ENCODE peak calls at places on chromosome 6, in six cellular contexts. One of them, this sample, is unnamed.

GRCh38 chr6:139973602-139974373 is 599.3 kb upstream of the CITED2 start:
- ATAC-seq in sciatic nerve: peak
- ATAC-seq in stimulated activated naive CD8-positive, alpha-beta T cell treated with anti-CD3 and anti-CD28 coated beads, Interleukin-15, Interleukin-2, amounts not matched to agents 100 U/mL and 50 U/mL, for 24 hours: no peak
- ATAC-seq in GM12878: no peak
- ATAC-seq in left cardiac atrium: peak
- ATAC-seq in upper lobe of right lung: peak
- ATAC-seq in this sample: no peak

GRCh38 chr6:34044945-34045595 is 100.8 kb downstream of the GRM4 start:
- ATAC-seq in sciatic nerve: no peak
- ATAC-seq in stimulated activated naive CD8-positive, alpha-beta T cell treated with anti-CD3 and anti-CD28 coated beads, Interleukin-15, Interleukin-2, amounts not matched to agents 100 U/mL and 50 U/mL, for 24 hours: no peak
- ATAC-seq in GM12878: peak
- ATAC-seq in left cardiac atrium: no peak
- ATAC-seq in upper lobe of right lung: no peak
- ATAC-seq in this sample: peak

GRCh38 chr6:145112711-145113148 is 622.6 kb downstream of the EPM2A start:
- ATAC-seq in sciatic nerve: no peak
- ATAC-seq in stimulated activated naive CD8-positive, alpha-beta T cell treated with anti-CD3 and anti-CD28 coated beads, Interleukin-15, Interleukin-2, amounts not matched to agents 100 U/mL and 50 U/mL, for 24 hours: no peak
- ATAC-seq in GM12878: no peak
- ATAC-seq in left cardiac atrium: no peak
- ATAC-seq in upper lobe of right lung: no peak
- ATAC-seq in this sample: no peak

GRCh38 chr6:159691133-159691962 is 1.7 kb downstream of the SOD2 start:
- ATAC-seq in sciatic nerve: peak
- ATAC-seq in stimulated activated naive CD8-positive, alpha-beta T cell treated with anti-CD3 and anti-CD28 coated beads, Interleukin-15, Interleukin-2, amounts not matched to agents 100 U/mL and 50 U/mL, for 24 hours: no peak
- ATAC-seq in GM12878: peak
- ATAC-seq in left cardiac atrium: no peak
- ATAC-seq in upper lobe of right lung: peak
- ATAC-seq in this sample: no peak

GRCh38 chr6:18058429-18058828 is 64.0 kb downstream of the NHLRC1 start:
- ATAC-seq in sciatic nerve: no peak
- ATAC-seq in stimulated activated naive CD8-positive, alpha-beta T cell treated with anti-CD3 and anti-CD28 coated beads, Interleukin-15, Interleukin-2, amounts not matched to agents 100 U/mL and 50 U/mL, for 24 hours: no peak
- ATAC-seq in GM12878: no peak
- ATAC-seq in left cardiac atrium: no peak
- ATAC-seq in upper lobe of right lung: no peak
- ATAC-seq in this sample: no peak

GRCh38 chr6:3135668-3136297 is 17.3 kb downstream of the BPHL start:
- ATAC-seq in sciatic nerve: no peak
- ATAC-seq in stimulated activated naive CD8-positive, alpha-beta T cell treated with anti-CD3 and anti-CD28 coated beads, Interleukin-15, Interleukin-2, amounts not matched to agents 100 U/mL and 50 U/mL, for 24 hours: no peak
- ATAC-seq in GM12878: no peak
- ATAC-seq in left cardiac atrium: no peak
- ATAC-seq in upper lobe of right lung: no peak
- ATAC-seq in this sample: no peak

GRCh38 chr6:90446164-90446563 is 140.7 kb downstream of the MAP3K7 start:
- ATAC-seq in sciatic nerve: no peak
- ATAC-seq in stimulated activated naive CD8-positive, alpha-beta T cell treated with anti-CD3 and anti-CD28 coated beads, Interleukin-15, Interleukin-2, amounts not matched to agents 100 U/mL and 50 U/mL, for 24 hours: no peak
- ATAC-seq in GM12878: no peak
- ATAC-seq in left cardiac atrium: no peak
- ATAC-seq in upper lobe of right lung: no peak
- ATAC-seq in this sample: no peak

GRCh38 chr6:109457596-109457996 is 2.0 kb upstream of the MICAL1 start:
- ATAC-seq in sciatic nerve: no peak
- ATAC-seq in stimulated activated naive CD8-positive, alpha-beta T cell treated with anti-CD3 and anti-CD28 coated beads, Interleukin-15, Interleukin-2, amounts not matched to agents 100 U/mL and 50 U/mL, for 24 hours: no peak
- ATAC-seq in GM12878: no peak
- ATAC-seq in left cardiac atrium: no peak
- ATAC-seq in upper lobe of right lung: no peak
- ATAC-seq in this sample: no peak

GRCh38 chr6:17831135-17831534 is 124.4 kb upstream of the NUP153 start:
- ATAC-seq in sciatic nerve: no peak
- ATAC-seq in stimulated activated naive CD8-positive, alpha-beta T cell treated with anti-CD3 and anti-CD28 coated beads, Interleukin-15, Interleukin-2, amounts not matched to agents 100 U/mL and 50 U/mL, for 24 hours: peak
- ATAC-seq in GM12878: no peak
- ATAC-seq in left cardiac atrium: peak
- ATAC-seq in upper lobe of right lung: peak
- ATAC-seq in this sample: no peak

GRCh38 chr6:158468666-158469065 is 91.2 kb upstream of the TMEM181 start:
- ATAC-seq in sciatic nerve: no peak
- ATAC-seq in stimulated activated naive CD8-positive, alpha-beta T cell treated with anti-CD3 and anti-CD28 coated beads, Interleukin-15, Interleukin-2, amounts not matched to agents 100 U/mL and 50 U/mL, for 24 hours: no peak
- ATAC-seq in GM12878: no peak
- ATAC-seq in left cardiac atrium: no peak
- ATAC-seq in upper lobe of right lung: no peak
- ATAC-seq in this sample: no peak

GRCh38 chr6:41618598-41618997 is 19.7 kb upstream of the MDFI start:
- ATAC-seq in sciatic nerve: no peak
- ATAC-seq in stimulated activated naive CD8-positive, alpha-beta T cell treated with anti-CD3 and anti-CD28 coated beads, Interleukin-15, Interleukin-2, amounts not matched to agents 100 U/mL and 50 U/mL, for 24 hours: no peak
- ATAC-seq in GM12878: no peak
- ATAC-seq in left cardiac atrium: peak
- ATAC-seq in upper lobe of right lung: no peak
- ATAC-seq in this sample: no peak

GRCh38 chr6:68718379-68719073 is 83.4 kb downstream of the ADGRB3 start:
- ATAC-seq in sciatic nerve: no peak
- ATAC-seq in stimulated activated naive CD8-positive, alpha-beta T cell treated with anti-CD3 and anti-CD28 coated beads, Interleukin-15, Interleukin-2, amounts not matched to agents 100 U/mL and 50 U/mL, for 24 hours: no peak
- ATAC-seq in GM12878: no peak
- ATAC-seq in left cardiac atrium: peak
- ATAC-seq in upper lobe of right lung: no peak
- ATAC-seq in this sample: no peak

GRCh38 chr6:6683964-6684363 is 95.4 kb downstream of the LY86 start:
- ATAC-seq in sciatic nerve: no peak
- ATAC-seq in stimulated activated naive CD8-positive, alpha-beta T cell treated with anti-CD3 and anti-CD28 coated beads, Interleukin-15, Interleukin-2, amounts not matched to agents 100 U/mL and 50 U/mL, for 24 hours: no peak
- ATAC-seq in GM12878: peak
- ATAC-seq in left cardiac atrium: no peak
- ATAC-seq in upper lobe of right lung: no peak
- ATAC-seq in this sample: peak

GRCh38 chr6:36608788-36609563 is 14.8 kb downstream of the SRSF3 start:
- ATAC-seq in sciatic nerve: no peak
- ATAC-seq in stimulated activated naive CD8-positive, alpha-beta T cell treated with anti-CD3 and anti-CD28 coated beads, Interleukin-15, Interleukin-2, amounts not matched to agents 100 U/mL and 50 U/mL, for 24 hours: no peak
- ATAC-seq in GM12878: peak
- ATAC-seq in left cardiac atrium: no peak
- ATAC-seq in upper lobe of right lung: peak
- ATAC-seq in this sample: no peak

GRCh38 chr6:17851720-17852161 is 135.7 kb downstream of the KIF13A start:
- ATAC-seq in sciatic nerve: no peak
- ATAC-seq in stimulated activated naive CD8-positive, alpha-beta T cell treated with anti-CD3 and anti-CD28 coated beads, Interleukin-15, Interleukin-2, amounts not matched to agents 100 U/mL and 50 U/mL, for 24 hours: no peak
- ATAC-seq in GM12878: no peak
- ATAC-seq in left cardiac atrium: no peak
- ATAC-seq in upper lobe of right lung: no peak
- ATAC-seq in this sample: no peak

GRCh38 chr6:1108198-1108597 is 203.7 kb upstream of the FOXQ1 start:
- ATAC-seq in sciatic nerve: no peak
- ATAC-seq in stimulated activated naive CD8-positive, alpha-beta T cell treated with anti-CD3 and anti-CD28 coated beads, Interleukin-15, Interleukin-2, amounts not matched to agents 100 U/mL and 50 U/mL, for 24 hours: no peak
- ATAC-seq in GM12878: no peak
- ATAC-seq in left cardiac atrium: no peak
- ATAC-seq in upper lobe of right lung: no peak
- ATAC-seq in this sample: no peak

GRCh38 chr6:33088931-33089640 is 13.3 kb downstream of the HLA-DPB1 start:
- ATAC-seq in sciatic nerve: no peak
- ATAC-seq in stimulated activated naive CD8-positive, alpha-beta T cell treated with anti-CD3 and anti-CD28 coated beads, Interleukin-15, Interleukin-2, amounts not matched to agents 100 U/mL and 50 U/mL, for 24 hours: no peak
- ATAC-seq in GM12878: peak
- ATAC-seq in left cardiac atrium: no peak
- ATAC-seq in upper lobe of right lung: no peak
- ATAC-seq in this sample: no peak

GRCh38 chr6:160217863-160218262 is 40.8 kb downstream of the SLC22A2 start:
- ATAC-seq in sciatic nerve: peak
- ATAC-seq in stimulated activated naive CD8-positive, alpha-beta T cell treated with anti-CD3 and anti-CD28 coated beads, Interleukin-15, Interleukin-2, amounts not matched to agents 100 U/mL and 50 U/mL, for 24 hours: no peak
- ATAC-seq in GM12878: no peak
- ATAC-seq in left cardiac atrium: no peak
- ATAC-seq in upper lobe of right lung: no peak
- ATAC-seq in this sample: no peak

GRCh38 chr6:31946370-31946885 is 533 bp downstream of the CFB start:
- ATAC-seq in sciatic nerve: no peak
- ATAC-seq in stimulated activated naive CD8-positive, alpha-beta T cell treated with anti-CD3 and anti-CD28 coated beads, Interleukin-15, Interleukin-2, amounts not matched to agents 100 U/mL and 50 U/mL, for 24 hours: no peak
- ATAC-seq in GM12878: no peak
- ATAC-seq in left cardiac atrium: no peak
- ATAC-seq in upper lobe of right lung: no peak
- ATAC-seq in this sample: no peak

This sample was measured in activated T-helper 17 cell treated with anti-CD3 and anti-CD28 coated beads, Interleukin-2, amount 50 U/mL, for 72 hours.